ENCODE peak calls at places on chromosome 13, in five cellular contexts. P is tibial nerve, V is nephron progenitor cell, H is GM12865, L is fibroblast of lung. A is an unnamed sample.

GRCh38 chr13:46296920-46297319 is 85.2 kb downstream of the LRRC63 start:
- DNase-seq in P (no peak), V (no peak), H (no peak), L (peak; percentile 94), A (no peak)

GRCh38 chr13:51839711-51840110 is 5.3 kb downstream of the TMEM272 start:
- DNase-seq in P (no peak), V (no peak), H (no peak), L (no peak), A (no peak)

GRCh38 chr13:114151565-114152284 is 19.3 kb upstream of the RASA3 start:
- DNase-seq in P (no peak), V (no peak), H (no peak), L (peak; percentile 50), A (peak; percentile 72)

GRCh38 chr13:36438594-36439483 is 6.5 kb downstream of the CCNA1 start:
- DNase-seq in P (no peak), V (no peak), H (no peak), L (no peak), A (no peak)

GRCh38 chr13:74575729-74576125 is 441.5 kb upstream of the KLF12 start:
- DNase-seq in P (peak; percentile 36), V (peak; percentile 77), H (peak; percentile 9), L (peak; percentile 68), A (peak; percentile 69)

GRCh38 chr13:42981853-42982252 is 10.2 kb downstream of the EPSTI1 start:
- DNase-seq in P (no peak), V (no peak), H (no peak), L (no peak), A (no peak)

GRCh38 chr13:91399189-91400093 is 1.0 kb downstream of the GPC5 start:
- DNase-seq in P (no peak), V (no peak), H (no peak), L (no peak), A (no peak)

GRCh38 chr13:76471486-76471885 is 414.7 kb downstream of the KCTD12 start:
- DNase-seq in P (no peak), V (no peak), H (no peak), L (no peak), A (no peak)

GRCh38 chr13:76754414-76754813 is 131.8 kb downstream of the KCTD12 start:
- DNase-seq in P (no peak), V (no peak), H (no peak), L (peak; percentile 58), A (no peak)

GRCh38 chr13:113142876-113143275 is 15.6 kb upstream of the PROZ start:
- DNase-seq in P (no peak), V (no peak), H (no peak), L (no peak), A (no peak)

GRCh38 chr13:73222627-73223026 is 163.8 kb downstream of the KLF5 start:
- DNase-seq in P (no peak), V (no peak), H (peak; percentile 3), L (no peak), A (no peak)

GRCh38 chr13:71864981-71865857 is 1.8 kb downstream of the DACH1 start:
- DNase-seq in P (no peak), V (peak; percentile 66), H (no peak), L (peak; percentile 51), A (peak; percentile 3)

GRCh38 chr13:21326155-21327030 is 132.7 kb downstream of the ZDHHC20 start:
- DNase-seq in P (no peak), V (peak; percentile 46), H (no peak), L (peak; percentile 24), A (peak; percentile 16)

DNA sequence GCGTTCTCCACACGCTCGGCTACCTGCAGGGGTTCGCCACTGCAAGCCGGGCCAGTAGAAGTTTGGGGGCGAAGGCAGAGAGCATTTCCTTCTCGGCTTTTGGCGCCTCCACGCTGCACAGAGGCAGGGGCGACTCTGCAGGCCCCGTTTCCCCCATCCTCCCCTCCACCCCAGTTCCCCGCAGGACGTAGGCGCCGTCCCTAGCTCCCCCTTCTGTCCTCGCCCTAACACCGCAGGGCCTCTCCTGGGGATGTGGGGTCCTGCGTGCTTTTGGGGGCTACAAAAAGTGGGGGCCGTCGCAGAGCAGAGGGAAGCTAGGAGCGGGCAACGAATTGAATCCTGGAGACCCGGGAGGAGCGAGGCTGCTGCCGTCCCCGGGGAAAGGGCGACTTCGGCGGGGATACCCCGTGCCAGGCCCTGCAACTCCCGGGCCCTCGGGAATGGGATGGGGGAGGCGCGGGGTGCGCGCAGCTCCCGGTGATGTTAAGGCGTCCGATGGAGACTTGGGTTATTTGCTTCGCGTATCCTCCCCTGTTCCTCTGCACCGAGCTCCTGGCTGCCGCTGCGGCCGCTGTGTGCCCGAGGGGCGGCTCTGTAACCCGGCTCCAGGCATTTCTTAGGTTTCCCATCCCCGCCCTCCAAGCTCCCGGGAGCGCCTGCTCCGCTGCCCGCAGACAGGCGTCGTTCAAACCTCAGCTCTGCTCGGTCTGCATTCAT is 255.9 kb upstream of the SOX21 start:
- DNase-seq in P (no peak), V (peak; percentile 71), H (no peak), L (peak; percentile 7), A (peak; percentile 12)
- TF ChIP-seq CTCF in P (no peak), V (no peak), H (no peak), L (no peak), A (no peak)

DNA sequence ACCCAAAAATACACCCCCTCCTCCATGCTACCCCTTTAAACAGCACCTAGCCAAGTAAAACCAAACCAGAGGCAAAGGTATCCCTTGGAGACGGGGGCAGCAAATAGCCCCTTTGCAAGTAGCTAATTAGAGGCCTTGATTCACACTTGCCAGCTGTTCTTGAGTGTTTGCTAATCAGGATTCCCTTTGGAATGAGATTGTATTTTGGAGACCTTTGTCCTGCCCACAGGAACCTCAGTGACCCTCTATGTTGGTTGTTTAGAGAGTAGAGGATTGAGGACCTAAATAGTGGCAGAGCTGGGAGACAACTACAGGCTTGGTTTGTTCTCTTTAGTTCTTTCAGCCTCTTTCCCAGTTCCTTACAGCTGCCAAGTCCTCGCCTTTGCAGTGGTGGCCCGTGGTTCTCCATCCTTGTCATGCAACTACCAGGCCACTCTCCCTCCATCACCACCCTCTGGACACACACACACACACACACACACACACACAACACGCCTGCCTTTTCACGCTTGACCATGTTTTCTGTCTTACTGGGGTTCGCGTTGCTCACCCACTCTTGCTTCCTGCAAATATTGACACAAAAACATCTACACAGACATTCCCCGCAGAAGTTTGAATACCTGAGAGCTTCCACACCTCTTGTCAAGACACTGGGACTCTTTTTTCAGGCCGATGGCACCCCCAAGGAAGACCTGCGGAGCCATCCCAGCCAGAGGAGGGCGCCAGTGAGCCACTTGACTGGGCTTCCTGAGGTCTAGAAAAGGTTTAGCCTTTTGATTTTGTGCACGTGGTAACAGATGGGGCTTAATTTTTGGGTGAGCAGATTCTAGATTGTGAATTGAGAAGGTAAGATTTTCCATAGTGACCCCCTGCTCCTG is 80.0 kb upstream of the GPR183 start:
- DNase-seq in P (no peak), V (peak; percentile 54), H (peak; percentile 90), L (no peak), A (peak; percentile 92)
- TF ChIP-seq CTCF in P (no peak), V (peak; percentile 45), H (peak; percentile 89), L (peak; percentile 32), A (peak; percentile 99)

DNA sequence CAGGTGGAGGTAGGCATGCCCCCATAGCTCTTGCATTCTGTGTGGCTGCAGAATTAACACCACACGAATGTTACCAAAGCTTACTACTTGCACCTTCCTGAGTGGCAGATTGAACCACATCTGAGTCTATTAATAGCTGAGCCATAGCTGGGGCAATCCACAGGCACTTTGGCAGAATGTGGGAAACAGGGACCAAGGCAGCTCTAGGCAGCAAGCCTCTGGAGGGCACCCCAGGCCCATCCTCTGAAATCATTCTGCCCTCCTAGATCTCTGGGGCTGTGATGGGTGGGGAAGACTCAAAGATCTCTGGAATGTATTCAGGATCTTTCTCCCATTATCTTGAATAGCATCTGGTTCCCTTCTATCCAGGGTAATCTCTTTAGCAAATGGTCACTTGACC is 139.3 kb downstream of the TNFRSF19 start:
- DNase-seq in P (no peak), V (no peak), H (no peak), L (no peak), A (no peak)
- TF ChIP-seq CTCF in P (no peak), V (no peak), H (peak; percentile 26), L (peak; percentile 39), A (no peak)

DNA sequence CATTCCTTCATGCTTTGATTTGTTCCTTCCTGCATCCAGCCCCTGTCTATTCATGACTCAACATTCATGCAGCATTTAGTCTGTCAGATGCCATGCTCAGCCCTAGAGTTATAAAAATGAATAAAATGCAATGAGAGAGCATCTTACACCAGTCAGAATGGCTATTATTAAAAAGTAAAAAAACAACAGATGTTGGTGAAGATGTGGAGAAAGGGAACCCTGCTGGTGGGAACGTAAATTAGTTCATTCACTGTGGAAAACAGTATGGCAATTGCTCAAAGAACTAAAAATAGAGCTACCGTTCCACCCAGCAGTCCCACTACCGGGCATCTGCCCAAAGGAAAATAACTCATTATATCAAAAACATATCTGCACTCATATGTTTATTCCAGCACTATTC is 70.0 kb upstream of the GTF3A start:
- DNase-seq in P (no peak), V (no peak), H (no peak), L (peak; percentile 77), A (no peak)
- TF ChIP-seq CTCF in P (no peak), V (no peak), H (no peak), L (peak; percentile 34), A (no peak)

DNA sequence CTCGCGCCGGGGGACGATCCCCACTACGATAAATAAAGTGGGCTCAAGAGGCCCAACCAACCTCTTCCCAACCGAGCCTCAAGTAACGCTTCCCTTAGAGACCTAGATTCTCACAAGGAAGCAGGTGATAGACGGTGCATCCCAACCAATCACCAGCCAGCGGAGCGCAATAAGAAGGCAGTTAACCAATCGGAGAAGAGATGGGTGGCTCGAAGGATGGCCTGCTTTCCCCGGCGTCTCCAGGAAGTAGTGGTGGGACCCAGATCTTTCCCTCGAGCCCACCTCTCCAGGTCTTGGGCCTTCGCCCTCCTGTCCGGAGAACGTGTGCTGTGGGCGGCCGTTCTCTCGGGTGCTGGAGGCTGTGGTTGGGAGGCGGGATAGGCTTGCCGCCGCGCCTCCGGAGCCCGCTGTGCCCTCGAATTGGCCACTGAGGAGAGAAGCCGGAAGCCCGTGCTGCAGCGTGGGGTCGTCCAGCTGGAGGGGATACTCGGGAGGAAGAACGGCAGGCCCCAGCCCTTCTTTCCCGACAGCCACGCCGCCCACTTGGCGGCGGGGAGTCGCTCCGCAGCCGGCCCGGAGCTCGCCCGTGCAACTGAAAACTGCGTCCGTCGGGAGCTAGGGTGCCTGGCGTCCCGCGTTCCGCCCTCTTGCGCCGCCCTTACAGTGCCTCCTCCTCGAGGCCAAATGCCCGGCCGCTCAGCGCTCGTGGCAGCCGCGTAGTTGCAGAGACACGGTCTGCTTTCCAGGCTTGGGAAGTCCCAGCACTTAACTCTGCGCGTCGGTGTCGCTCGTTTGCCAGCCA is at the start of gene RNF6:
- DNase-seq in P (peak; percentile 89), V (peak; percentile 85), H (peak; percentile 98), L (peak; percentile 99), A (peak; percentile 94)
- TF ChIP-seq CTCF in P (no peak), V (no peak), H (no peak), L (no peak), A (no peak)

DNA sequence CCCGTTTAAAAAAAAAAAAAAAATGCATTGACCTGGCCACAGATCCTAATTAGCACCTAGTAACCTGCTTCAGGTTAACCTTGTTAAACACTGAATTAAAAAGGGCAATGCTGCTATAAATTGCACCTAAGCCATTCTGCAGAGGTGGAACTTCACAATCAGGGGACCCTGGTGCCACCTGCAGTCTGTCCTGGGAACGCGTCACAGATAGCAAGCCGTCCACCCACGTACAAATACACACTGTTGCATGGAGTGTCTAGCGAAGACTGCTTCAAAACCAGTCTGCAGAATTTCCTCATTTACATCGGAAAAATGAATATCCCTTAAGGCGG is 169.3 kb downstream of the COL4A1 start:
- DNase-seq in P (no peak), V (peak; percentile 39), H (peak; percentile 69), L (no peak), A (peak; percentile 58)
- TF ChIP-seq CTCF in P (peak; percentile 29), V (peak; percentile 33), H (peak; percentile 35), L (no peak), A (no peak)

A was measured in activated CD8-positive, alpha-beta T cell treated with anti-CD3 and anti-CD28 coated beads for 36 hours.